ENCODE peak calls at places on chromosomes 12 and 14, in five cellular contexts. I is mesenchymal stem cell, W is trophoblast cell, R is neuronal stem cell, Z is H1. C is an unnamed sample.

GRCh38 chr12:14892726-14893442 is 7.2 kb upstream of the MGP start:
- DNase-seq in I (no peak), W (peak; percentile 4), R (no peak), Z (no peak), C (no peak)

GRCh38 chr12:53046655-53047220 is 3.1 kb upstream of the TNS2 start:
- DNase-seq in I (peak; percentile 94), W (peak; percentile 58), R (peak; percentile 54), Z (no peak), C (peak; percentile 72)

GRCh38 chr14:36690301-36691020 is 28.8 kb downstream of the PAX9 start:
- DNase-seq in I (peak; percentile 26), W (no peak), R (no peak), Z (no peak), C (no peak)

GRCh38 chr14:103628684-103629502 is at the start of gene KLC1:
- DNase-seq in I (peak; percentile 74), W (peak; percentile 67), R (peak; percentile 79), Z (peak; percentile 98), C (peak; percentile 72)

GRCh38 chr14:85190251-85190650 is 339.7 kb upstream of the FLRT2 start:
- DNase-seq in I (no peak), W (no peak), R (no peak), Z (no peak), C (no peak)

GRCh38 chr12:115072712-115073111 is 388.7 kb upstream of the TBX3 start:
- DNase-seq in I (no peak), W (no peak), R (no peak), Z (no peak), C (no peak)

GRCh38 chr14:104865631-104866441 is 768 bp downstream of the CEP170B start:
- DNase-seq in I (peak; percentile 77), W (peak; percentile 62), R (no peak), Z (peak; percentile 77), C (peak; percentile 64)

GRCh38 chr14:74611672-74612345 is at the start of gene LTBP2:
- DNase-seq in I (no peak), W (peak; percentile 16), R (no peak), Z (no peak), C (peak; percentile 41)

GRCh38 chr12:2291182-2291832 is 238.5 kb downstream of the CACNA1C start:
- DNase-seq in I (peak; percentile 38), W (peak; percentile 90), R (peak; percentile 36), Z (peak; percentile 79), C (peak; percentile 83)

GRCh38 chr14:45149602-45150001 is 13.9 kb downstream of the FANCM start:
- DNase-seq in I (no peak), W (no peak), R (no peak), Z (no peak), C (no peak)

GRCh38 chr12:27973487-27973890 is 956 bp upstream of the PTHLH start:
- DNase-seq in I (peak; percentile 44), W (peak; percentile 21), R (no peak), Z (no peak), C (no peak)

GRCh38 chr12:76470028-76470939 is 89.3 kb downstream of the OSBPL8 start:
- DNase-seq in I (peak; percentile 84), W (peak; percentile 61), R (no peak), Z (no peak), C (no peak)

GRCh38 chr12:29519585-29520182 is 22.2 kb upstream of the OVCH1 start:
- DNase-seq in I (peak; percentile 65), W (peak; percentile 64), R (peak; percentile 11), Z (no peak), C (no peak)

GRCh38 chr14:96790715-96791114 is 6.5 kb upstream of the VRK1 start:
- DNase-seq in I (no peak), W (no peak), R (no peak), Z (no peak), C (no peak)

GRCh38 chr12:42129595-42130204 is 15.0 kb downstream of the GXYLT1 start:
- DNase-seq in I (peak; percentile 75), W (peak; percentile 75), R (peak; percentile 42), Z (no peak), C (no peak)

GRCh38 chr12:123997033-123997822 is 24.2 kb downstream of the ZNF664 start:
- DNase-seq in I (peak; percentile 36), W (no peak), R (no peak), Z (no peak), C (no peak)

DNA sequence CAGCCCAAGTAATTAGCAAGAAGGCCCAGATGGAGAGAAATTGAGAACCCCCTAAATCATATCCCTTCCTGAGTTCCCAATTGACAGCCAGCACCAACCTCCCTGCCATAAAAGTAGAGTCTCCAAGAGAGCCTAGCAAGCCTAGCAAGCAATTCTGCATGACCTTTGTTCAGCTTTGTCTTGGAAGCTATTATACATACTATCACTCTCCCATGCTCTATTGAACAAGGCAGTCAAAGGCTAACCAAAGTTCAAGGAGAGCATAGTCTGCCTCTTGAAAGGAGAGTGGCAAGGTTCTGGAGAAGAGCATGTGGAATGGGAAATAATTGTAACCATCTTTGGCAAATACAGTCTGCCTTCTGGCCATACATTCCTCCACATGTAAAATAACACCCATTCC is 7.8 kb downstream of the ACOT4 start:
- DNase-seq in I (no peak), W (no peak), R (no peak), Z (no peak), C (no peak)
- H2BK12ac ChIP-seq in I (no peak overlapping the region), W (no peak overlapping the region), R (no peak overlapping the region), Z (no peak overlapping the region), C (no peak overlapping the region)

GRCh38 chr12:131455218-131455506 is 255.7 kb upstream of the SFSWAP start:
- DNase-seq in I (no peak), W (no peak), R (no peak), Z (no peak), C (no peak)

GRCh38 chr12:131452444-131452860 is 258.4 kb upstream of the SFSWAP start:
- DNase-seq in I (no peak), W (peak; percentile 20), R (no peak), Z (peak; percentile 80), C (peak; percentile 79)

GRCh38 chr12:131456301-131457027 is 254.4 kb upstream of the SFSWAP start:
- DNase-seq in I (no peak), W (no peak), R (no peak), Z (no peak), C (peak; percentile 24)

GRCh38 chr12:131455581-131456110 is 255.2 kb upstream of the SFSWAP start:
- DNase-seq in I (no peak), W (no peak), R (no peak), Z (no peak), C (peak; percentile 18)

DNA sequence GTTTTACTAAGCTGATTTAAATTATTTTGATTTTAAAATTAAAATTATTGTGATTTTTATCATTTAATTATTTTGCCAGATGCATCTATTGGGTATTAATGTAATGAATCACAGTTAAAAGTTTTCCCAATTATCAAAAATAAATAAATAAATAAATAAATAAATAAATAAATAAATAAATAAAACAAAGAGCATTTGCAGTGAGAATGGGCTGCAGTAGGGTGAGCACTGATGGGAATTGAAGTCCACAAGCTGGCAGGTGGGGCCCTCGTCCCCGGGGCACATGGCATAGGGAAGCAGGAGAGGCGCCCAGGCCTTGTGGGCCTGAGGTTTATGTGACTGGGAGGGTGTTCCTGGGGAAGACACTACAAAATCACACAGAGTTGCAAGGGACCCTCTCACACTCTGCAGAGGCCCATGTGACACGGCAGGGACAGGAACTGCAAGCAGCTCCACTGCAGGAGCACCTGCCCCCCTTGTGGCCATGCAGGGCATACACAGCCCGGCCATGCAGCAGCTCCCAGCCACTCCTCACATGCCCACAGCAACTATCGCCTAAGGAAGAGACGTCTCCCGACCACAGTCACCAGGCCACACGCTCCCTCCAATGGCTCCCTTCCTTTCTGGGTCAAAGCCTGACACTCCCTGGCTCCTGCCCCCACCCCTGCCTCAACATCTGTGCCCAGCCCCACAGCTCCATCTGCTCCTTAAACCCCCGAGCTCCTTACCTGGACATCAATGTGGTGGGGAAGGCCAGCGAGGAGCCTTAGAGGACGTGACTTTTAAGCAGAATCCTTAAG is 256.3 kb upstream of the SFSWAP start:
- DNase-seq in I (no peak), W (peak; percentile 64), R (peak; percentile 48), Z (peak; percentile 72), C (peak; percentile 95)
- H3K9me3 ChIP-seq in I (peaks cover 6% of the 10 kb centered on the region), W (no peaks in the 10 kb centered on the region), R (no peaks in the 10 kb centered on the region), Z (no peaks in the 10 kb centered on the region), C (no peaks in the 10 kb centered on the region)

GRCh38 chr12:11668611-11669010 is 19.1 kb downstream of the ETV6 start:
- DNase-seq in I (no peak), W (peak; percentile 57), R (no peak), Z (no peak), C (no peak)
- H2BK12ac ChIP-seq in I (no peak overlapping the region), W (no peak overlapping the region), R (no peak overlapping the region), Z (no peak overlapping the region), C (no peak overlapping the region)

DNA sequence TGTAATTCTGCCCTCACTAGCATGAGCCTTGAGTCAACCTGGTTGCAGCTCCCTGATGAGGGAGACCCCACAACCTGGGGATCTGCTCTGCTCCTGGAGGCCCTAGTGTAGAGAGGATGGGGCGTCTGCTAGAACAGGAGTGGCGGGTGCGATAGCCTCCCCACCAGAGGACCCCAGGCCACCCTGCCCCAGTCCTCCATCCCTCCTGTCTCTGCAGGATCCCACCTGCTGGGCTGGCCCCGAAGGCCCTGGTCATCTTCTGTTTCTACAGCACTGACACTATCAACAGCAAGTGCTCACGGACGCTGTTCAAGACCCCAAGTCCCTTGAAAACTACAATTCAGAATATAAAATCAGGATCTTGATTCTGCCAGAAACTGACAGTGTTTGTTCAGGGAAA is 15.2 kb downstream of the ANHX start:
- DNase-seq in I (no peak), W (no peak), R (no peak), Z (no peak), C (no peak)
- H3K9me3 ChIP-seq in I (peaks cover 74% of the 10 kb centered on the region), W (peaks cover 66% of the 10 kb centered on the region), R (peaks cover 73% of the 10 kb centered on the region), Z (peaks cover 80% of the 10 kb centered on the region), C (peaks cover 82% of the 10 kb centered on the region)

DNA sequence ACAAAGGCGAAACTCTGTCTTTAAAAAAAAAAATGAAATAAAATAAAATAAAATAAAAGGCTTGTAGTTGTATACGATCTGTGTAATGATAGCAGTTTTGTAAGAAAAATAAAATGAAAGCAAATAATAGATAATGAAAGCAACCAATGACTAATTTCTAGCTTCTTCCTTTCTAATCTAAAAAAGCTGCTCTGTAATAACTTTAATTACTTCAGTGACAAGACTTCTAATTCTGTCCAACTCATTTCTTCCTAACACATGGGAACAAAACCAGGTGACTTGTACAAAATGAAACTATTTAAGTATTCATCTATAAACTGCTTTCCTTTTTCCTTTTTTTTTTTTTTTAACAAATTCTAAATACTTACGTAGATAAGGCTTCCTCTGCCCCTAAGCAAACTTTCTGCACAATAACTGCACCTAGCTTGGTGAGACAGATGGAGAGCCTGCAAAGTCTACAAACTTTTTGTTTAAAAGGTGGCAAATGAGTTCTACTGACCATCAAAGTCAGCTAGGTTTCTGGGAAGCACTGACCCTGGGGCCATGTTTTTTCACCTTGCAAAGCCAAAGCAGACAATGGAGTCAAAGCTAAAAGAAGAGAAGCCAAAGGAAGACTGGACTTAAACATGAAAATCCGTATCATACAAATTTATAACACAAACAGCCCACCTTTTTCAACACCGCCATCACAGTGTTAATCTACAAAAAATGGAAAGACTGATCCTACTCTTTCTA is 28.2 kb downstream of the DENND5B start:
- DNase-seq in I (no peak), W (no peak), R (no peak), Z (no peak), C (no peak)
- H2BK12ac ChIP-seq in I (no peak overlapping the region), W (no peak overlapping the region), R (no peak overlapping the region), Z (no peak overlapping the region), C (no peak overlapping the region)